ENCODE peak calls at places on chromosomes 13 and 19, in eight cellular contexts. F is stimulated activated naive CD8-positive, alpha-beta T cell treated with anti-CD3 and anti-CD28 coated beads, Interleukin-15, amount 100 ng/mL, for 72 hours; N is aorta; A is HTR-8/SVneo; I is choroid plexus epithelial cell; K is DMS79; J is NCI-H2029; Z is body of pancreas. X is an unnamed sample.

GRCh38 chr13:71864094-71864980 is 2.7 kb downstream of the DACH1 start:
- DNase-seq in F (peak; percentile 8), I (no peak), Z (peak; percentile 63), K (no peak), A (no peak), J (no peak), N (peak; percentile 73), X (no peak)

GRCh38 chr13:110010433-110011135 is 224.2 kb upstream of the IRS2 start:
- DNase-seq in K (peak; percentile 74), I (peak; percentile 80), J (no peak), A (no peak), Z (no peak), F (no peak), N (no peak), X (peak; percentile 43)

GRCh38 chr13:95301135-95301946 is at the start of gene ABCC4:
- DNase-seq in N (peak; percentile 89), K (no peak), I (peak; percentile 59), Z (peak; percentile 76), F (peak; percentile 68), J (no peak), A (peak; percentile 51), X (peak; percentile 82)

GRCh38 chr19:53988981-53989380 is 2.5 kb upstream of the CACNG6 start:
- DNase-seq in F (no peak), A (no peak), Z (no peak), J (no peak), I (no peak), K (no peak), N (no peak), X (no peak)

GRCh38 chr19:18231775-18232174 is 5.5 kb upstream of the PDE4C start:
- DNase-seq in J (no peak), N (no peak), F (no peak), I (no peak), Z (no peak), A (no peak), K (no peak), X (no peak)

GRCh38 chr19:54021932-54022331 is 30.5 kb downstream of the CACNG6 start:
- DNase-seq in N (no peak), F (no peak), A (no peak), K (no peak), I (no peak), Z (no peak), J (no peak), X (no peak)

GRCh38 chr19:11041966-11042627 is 47.2 kb upstream of the LDLR start:
- DNase-seq in Z (peak; percentile 88), F (no peak), I (no peak), J (peak; percentile 29), K (no peak), A (no peak), N (peak; percentile 61), X (no peak)

GRCh38 chr19:45496349-45496953 is 396 bp downstream of the RTN2 start:
- DNase-seq in N (peak; percentile 85), F (no peak), A (no peak), J (no peak), I (no peak), K (peak; percentile 6), Z (no peak), X (peak; percentile 37)

GRCh38 chr19:56119585-56119978 is 1.5 kb downstream of the ZNF787 start:
- DNase-seq in N (no peak), F (no peak), J (no peak), A (no peak), I (peak; percentile 49), Z (peak; percentile 42), K (no peak), X (peak; percentile 66)

GRCh38 chr19:45585158-45585577 is 566 bp upstream of the OPA3 start:
- DNase-seq in A (no peak), J (no peak), Z (no peak), K (no peak), I (no peak), N (no peak), F (no peak), X (no peak)

GRCh38 chr19:632228-633067 is 889 bp downstream of the POLRMT start:
- DNase-seq in F (peak; percentile 33), K (no peak), N (no peak), J (no peak), Z (no peak), I (peak; percentile 76), A (peak; percentile 51), X (peak; percentile 78)

GRCh38 chr13:113305208-113305607 is 8.2 kb downstream of the LAMP1 start:
- DNase-seq in F (no peak), N (no peak), A (no peak), I (peak; percentile 35), Z (no peak), K (no peak), J (no peak), X (peak; percentile 45)

GRCh38 chr19:51387924-51388389 is at the start of gene LIM2:
- DNase-seq in N (no peak), F (no peak), A (no peak), I (no peak), K (no peak), Z (no peak), J (no peak), X (no peak)

GRCh38 chr19:48513289-48514122 is 1.9 kb upstream of the LMTK3 start:
- DNase-seq in F (peak; percentile 65), J (peak; percentile 46), Z (peak; percentile 80), I (peak; percentile 74), A (peak; percentile 90), K (peak; percentile 65), N (peak; percentile 84), X (peak; percentile 73)

GRCh38 chr19:1945899-1946298 is 4.9 kb downstream of the CSNK1G2 start:
- DNase-seq in K (no peak), I (peak; percentile 17), A (peak; percentile 51), J (no peak), Z (peak; percentile 59), N (no peak), F (no peak), X (peak; percentile 20)

GRCh38 chr13:113972451-113973217 is 1.2 kb downstream of the C13orf46 start:
- DNase-seq in A (no peak), Z (no peak), J (no peak), K (no peak), N (peak; percentile 71), I (no peak), F (no peak), X (no peak)

GRCh38 chr19:13116282-13117175 is at the start of gene TRMT1:
- DNase-seq in K (peak; percentile 77), F (peak; percentile 84), I (peak; percentile 94), Z (peak; percentile 95), N (peak; percentile 97), A (peak; percentile 98), J (peak; percentile 90), X (peak; percentile 92)

GRCh38 chr19:45346449-45346848 is 5.9 kb downstream of the KLC3 start:
- DNase-seq in F (no peak), N (no peak), I (no peak), A (no peak), K (no peak), J (no peak), Z (peak; percentile 18), X (no peak)

X was measured in EH.